ENCODE peak calls at places on chromosomes 7 and 10, in four cellular contexts. K is neural progenitor cell, D is A673, M is IMR-90. T is an unnamed sample.

GRCh38 chr7:5598261-5598761 is 174.7 kb upstream of the TNRC18 start:
- DNase-seq in D (peak), M (no peak), K (peak), T (no peak)

GRCh38 chr7:4838626-4839334 is 23.1 kb downstream of the PAPOLB start:
- DNase-seq in D (no peak), M (no peak), K (no peak), T (no peak)

GRCh38 chr10:133361773-133362441 is 4.1 kb upstream of the FUOM start:
- DNase-seq in K (no peak), M (no peak), D (no peak), T (no peak)

GRCh38 chr10:79188154-79188763 is 119.5 kb downstream of the ZMIZ1 start:
- DNase-seq in M (no peak), K (no peak), D (no peak), T (no peak)

GRCh38 chr10:70864940-70865339 is 23.4 kb downstream of the PCBD1 start:
- DNase-seq in K (no peak), D (no peak), M (no peak), T (no peak)

GRCh38 chr7:30740417-30741181 is 11.3 kb upstream of the INMT start:
- DNase-seq in K (peak), D (peak), M (peak), T (peak)

GRCh38 chr10:28628184-28628893 is 49.0 kb upstream of the BAMBI start:
- DNase-seq in K (peak), D (peak), M (peak), T (peak)

GRCh38 chr10:50892467-50892866 is 7.0 kb upstream of the A1CF start:
- DNase-seq in K (no peak), M (no peak), D (no peak), T (no peak)

GRCh38 chr10:90865400-90865799 is 6.4 kb upstream of the RPP30 start:
- DNase-seq in M (peak), D (peak), K (no peak), T (no peak)

GRCh38 chr10:12533151-12533550 is 183.8 kb downstream of the CAMK1D start:
- DNase-seq in D (peak), K (no peak), M (peak), T (no peak)

GRCh38 chr7:29282819-29283414 is 88.3 kb downstream of the CHN2 start:
- DNase-seq in K (no peak), M (no peak), D (no peak), T (no peak)

GRCh38 chr10:26937371-26937770 is 76.6 kb upstream of the ABI1 start:
- DNase-seq in M (no peak), K (no peak), D (no peak), T (no peak)

DNA sequence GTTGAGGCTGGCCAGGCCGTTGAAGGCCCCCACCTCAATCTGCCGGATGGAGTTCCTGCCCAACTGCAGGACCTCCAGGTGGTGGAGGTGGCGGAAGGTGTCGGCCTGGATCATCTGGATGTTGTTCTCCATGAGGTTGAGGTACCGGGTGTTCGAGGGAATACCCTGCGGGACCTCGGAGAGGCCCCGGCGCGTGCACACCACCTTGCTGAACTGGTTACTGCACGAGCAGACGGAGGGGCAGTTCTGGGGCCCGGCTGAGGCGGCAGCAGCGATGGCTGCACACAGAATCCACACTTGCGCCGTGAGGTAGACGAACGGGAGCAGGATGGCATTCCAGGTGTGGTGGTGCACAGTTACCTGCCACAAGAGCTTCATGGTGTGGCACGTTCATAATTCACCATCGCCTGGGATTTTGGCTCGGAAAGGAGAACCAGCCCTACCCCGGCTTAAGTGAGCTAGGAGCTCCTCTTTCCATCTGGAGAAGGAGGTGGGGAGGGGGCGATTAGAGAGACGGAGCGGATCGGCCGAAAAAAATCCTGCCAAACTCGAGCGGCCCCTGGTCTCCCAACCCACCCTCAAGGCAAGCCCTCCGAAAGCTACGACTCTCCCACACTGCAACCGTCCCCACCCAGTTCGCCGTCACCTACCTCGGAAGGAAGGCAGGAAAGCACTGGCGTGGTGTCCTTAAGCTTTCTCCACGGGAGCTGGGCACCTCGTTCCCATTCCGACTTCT is 806 bp downstream of the LRRC4 start:
- DNase-seq in M (no peak), K (peak), D (no peak), T (no peak)
- H3K4me3 ChIP-seq in M (no peak), K (peak), D (peak), T (peak)

GRCh38 chr7:122433765-122434164 is 129.2 kb upstream of the FEZF1 start:
- DNase-seq in D (no peak), K (no peak), M (no peak), T (no peak)

GRCh38 chr7:122425731-122426130 is 121.2 kb upstream of the FEZF1 start:
- DNase-seq in K (no peak), D (no peak), M (no peak), T (no peak)

GRCh38 chr7:122430710-122431109 is 126.2 kb upstream of the FEZF1 start:
- DNase-seq in K (no peak), M (no peak), D (no peak), T (peak)

DNA sequence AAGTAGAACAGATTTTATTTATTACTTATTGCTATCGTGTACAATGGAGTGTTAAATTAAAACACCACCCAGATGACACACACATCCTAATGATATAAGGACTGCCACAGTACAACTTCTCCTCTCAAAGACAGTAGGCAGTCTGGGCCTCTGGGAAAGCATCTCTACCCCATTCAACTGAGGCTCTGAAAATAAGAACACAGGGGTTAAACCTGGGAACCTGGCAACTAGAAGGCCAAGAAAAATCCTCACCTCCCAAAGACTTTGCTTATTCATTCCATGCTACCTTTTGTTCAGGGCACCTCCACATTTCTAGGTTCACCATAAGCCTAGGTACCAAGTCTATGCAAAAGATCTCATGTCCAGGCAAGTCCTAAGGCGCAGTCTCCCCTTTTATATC is 125.4 kb upstream of the FEZF1 start:
- DNase-seq in D (no peak), K (no peak), M (no peak), T (peak)
- TF ChIP-seq CTCF in D (no peak), K (no peak), M (no peak), T (no peak)

GRCh38 chr7:128877756-128878120 is 15.1 kb downstream of the ATP6V1F start:
- DNase-seq in M (no peak), K (no peak), D (no peak), T (no peak)

GRCh38 chr7:128879939-128880746 is 17.5 kb downstream of the ATP6V1F start:
- DNase-seq in D (peak), M (peak), K (peak), T (peak)

GRCh38 chr7:128876978-128877755 is 14.5 kb downstream of the ATP6V1F start:
- DNase-seq in D (no peak), K (no peak), M (no peak), T (no peak)

GRCh38 chr7:128879461-128879938 is 16.8 kb downstream of the ATP6V1F start:
- DNase-seq in M (no peak), K (no peak), D (no peak), T (no peak)

GRCh38 chr7:128878226-128879105 is 15.8 kb downstream of the ATP6V1F start:
- DNase-seq in K (no peak), D (no peak), M (no peak), T (no peak)
- H3K4me3 ChIP-seq in K (no peak), D (no peak), M (no peak), T (no peak)

DNA sequence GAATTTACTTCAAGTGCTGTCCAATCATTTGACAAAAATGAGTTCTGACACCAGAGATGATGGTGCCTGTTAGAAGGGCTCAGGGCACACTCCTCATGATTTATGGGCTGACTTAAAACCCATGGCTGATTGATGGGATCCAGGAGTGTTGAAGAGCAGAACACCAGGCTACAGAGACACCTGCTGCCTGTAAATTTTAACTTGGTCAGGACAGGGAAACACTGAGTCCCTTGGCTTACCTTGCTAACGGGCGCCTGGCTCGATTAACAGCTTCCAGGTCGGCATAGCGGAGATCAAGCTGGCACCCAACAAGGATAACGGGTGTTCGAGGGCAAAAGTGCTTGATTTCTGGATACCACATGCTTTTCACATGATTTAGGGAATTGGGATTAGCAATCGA is 51.4 kb downstream of the RHOBTB1 start:
- DNase-seq in K (no peak), M (no peak), D (no peak), T (no peak)
- TF ChIP-seq CTCF in K (no peak), M (no peak), D (no peak), T (no peak)